ENCODE peak calls at places on chromosomes 2 and 18, in eight cellular contexts. T is uterus, B is cardiac muscle cell, O is ovary, Z is Panc1, C is psoas muscle, H is BE2C, R is astrocyte of the spinal cord. V is an unnamed sample.

GRCh38 chr2:69213832-69214231 is 173.2 kb downstream of the GFPT1 start:
- DNase-seq in R (no peak), C (no peak), B (no peak), H (no peak), O (no peak), Z (no peak), T (no peak), V (no peak)

GRCh38 chr2:128198666-128199065 is 107.7 kb downstream of the UGGT1 start:
- DNase-seq in O (no peak), C (no peak), R (no peak), B (peak; percentile 6), H (peak; percentile 68), Z (no peak), T (no peak), V (no peak)

GRCh38 chr2:168348076-168348475 is 100.7 kb upstream of the STK39 start:
- DNase-seq in Z (no peak), O (no peak), T (no peak), H (peak; percentile 63), C (no peak), B (peak; percentile 70), R (peak; percentile 43), V (peak; percentile 24)

GRCh38 chr18:40096675-40097074 is 1858.4 kb upstream of the PIK3C3 start:
- DNase-seq in Z (no peak), H (no peak), B (no peak), R (no peak), T (no peak), C (no peak), O (no peak), V (no peak)

GRCh38 chr2:60556998-60557955 is 3.8 kb upstream of the BCL11A start:
- DNase-seq in C (no peak), B (no peak), R (no peak), T (no peak), H (no peak), O (no peak), Z (no peak), V (no peak)

GRCh38 chr2:850429-850828 is 100.2 kb upstream of the SNTG2 start:
- DNase-seq in B (no peak), C (no peak), T (no peak), O (no peak), Z (peak; percentile 24), R (no peak), H (no peak), V (peak; percentile 11)

GRCh38 chr2:43524180-43524965 is 71.5 kb downstream of the THADA start:
- DNase-seq in T (no peak), R (no peak), B (no peak), H (no peak), O (no peak), Z (no peak), C (no peak), V (peak; percentile 4)

GRCh38 chr2:108787209-108787558 is 613 bp downstream of the CCDC138 start:
- DNase-seq in O (no peak), B (no peak), T (no peak), Z (no peak), H (no peak), R (no peak), C (no peak), V (no peak)

GRCh38 chr2:174633621-174633927 is 36.0 kb upstream of the WIPF1 start:
- DNase-seq in C (no peak), O (no peak), R (no peak), T (no peak), H (peak; percentile 11), B (peak; percentile 24), Z (no peak), V (peak; percentile 38)

GRCh38 chr2:143068094-143068890 is 60.9 kb upstream of the ARHGAP15 start:
- DNase-seq in T (no peak), H (no peak), Z (no peak), O (no peak), B (no peak), R (no peak), C (no peak), V (no peak)

GRCh38 chr2:186531257-186531775 is 45.3 kb downstream of the ZC3H15 start:
- DNase-seq in O (no peak), H (no peak), R (no peak), B (no peak), C (no peak), T (no peak), Z (no peak), V (no peak)

GRCh38 chr2:166494140-166494544 is at the start of gene SCN7A:
- DNase-seq in T (peak; percentile 78), C (peak; percentile 66), Z (no peak), H (peak; percentile 66), B (peak; percentile 60), O (peak; percentile 86), R (peak; percentile 35), V (peak; percentile 2)

GRCh38 chr18:42290318-42291307 is 335.6 kb downstream of the PIK3C3 start:
- DNase-seq in B (no peak), C (no peak), O (no peak), H (no peak), R (no peak), Z (no peak), T (no peak), V (no peak)

GRCh38 chr18:12021077-12021476 is 39.8 kb downstream of the IMPA2 start:
- DNase-seq in R (no peak), Z (no peak), C (no peak), B (no peak), H (no peak), T (no peak), O (no peak), V (no peak)

GRCh38 chr18:44229693-44230108 is 451.0 kb upstream of the SETBP1 start:
- DNase-seq in B (peak; percentile 5), O (peak; percentile 65), T (peak; percentile 82), H (no peak), Z (no peak), C (peak; percentile 41), R (peak; percentile 72), V (peak; percentile 24)

GRCh38 chr2:21467910-21468309 is 344.1 kb downstream of the TDRD15 start:
- DNase-seq in H (no peak), O (no peak), Z (no peak), B (no peak), C (no peak), R (no peak), T (no peak), V (no peak)

GRCh38 chr2:127609031-127609751 is 36.8 kb upstream of the GPR17 start:
- DNase-seq in H (no peak), C (no peak), Z (no peak), T (no peak), B (no peak), R (no peak), O (no peak), V (no peak)

GRCh38 chr2:223944166-223944703 is 900 bp downstream of the WDFY1 start:
- DNase-seq in H (peak; percentile 55), C (peak; percentile 36), O (peak; percentile 39), B (peak; percentile 67), T (peak; percentile 27), R (peak; percentile 35), Z (no peak), V (no peak)

GRCh38 chr2:64768426-64769033 is 114.8 kb upstream of the SERTAD2 start:
- DNase-seq in B (no peak), Z (no peak), C (no peak), T (no peak), R (no peak), O (no peak), H (no peak), V (no peak)

GRCh38 chr2:120552800-120553471 is 182.7 kb upstream of the GLI2 start:
- DNase-seq in Z (peak; percentile 7), R (peak; percentile 53), C (peak; percentile 90), H (peak; percentile 57), T (peak; percentile 61), B (peak; percentile 82), O (peak; percentile 66), V (peak; percentile 71)

DNA sequence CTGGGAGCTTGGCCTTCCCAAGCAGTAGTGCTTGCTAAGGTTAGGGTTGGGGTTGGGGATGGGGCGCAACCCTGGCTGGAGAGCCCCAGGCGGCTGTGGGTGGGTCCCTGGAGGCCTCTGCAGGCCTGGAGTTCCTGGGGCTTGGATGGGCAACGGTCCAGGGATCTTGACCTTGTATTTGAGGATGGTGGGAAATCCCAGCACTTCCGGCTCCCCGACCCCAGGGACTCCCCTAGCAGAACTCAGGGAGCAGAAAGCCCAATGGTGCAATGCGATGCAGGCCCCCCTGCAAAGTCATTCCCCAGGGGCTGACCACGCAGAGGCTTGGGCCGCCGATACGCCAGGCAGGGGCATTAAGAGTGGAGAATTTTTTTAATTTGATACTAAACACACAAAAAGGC is 12.5 kb upstream of the MLPH start:
- DNase-seq in R (peak; percentile 68), B (no peak), O (peak; percentile 75), C (peak; percentile 41), T (peak; percentile 57), H (no peak), Z (no peak), V (no peak)
- H3K4me3 ChIP-seq in R (peak overlapping the region; percentile 43), B (peak overlapping the region; percentile 63), O (peak overlapping the region; percentile 62), C (peak overlapping the region; percentile 90), T (peak overlapping the region; percentile 39), H (peak overlapping the region; percentile 73), Z (peak overlapping the region; percentile 57), V (peak overlapping the region; percentile 70)

GRCh38 chr2:10360460-10361219 is 57.9 kb downstream of the HPCAL1 start:
- DNase-seq in T (no peak), B (no peak), O (no peak), H (peak; percentile 42), C (no peak), Z (no peak), R (no peak), V (no peak)
- TF ChIP-seq CTCF in T (no peak), B (no peak), O (no peak), H (no peak), C (no peak), Z (no peak), R (no peak), V (no peak)

DNA sequence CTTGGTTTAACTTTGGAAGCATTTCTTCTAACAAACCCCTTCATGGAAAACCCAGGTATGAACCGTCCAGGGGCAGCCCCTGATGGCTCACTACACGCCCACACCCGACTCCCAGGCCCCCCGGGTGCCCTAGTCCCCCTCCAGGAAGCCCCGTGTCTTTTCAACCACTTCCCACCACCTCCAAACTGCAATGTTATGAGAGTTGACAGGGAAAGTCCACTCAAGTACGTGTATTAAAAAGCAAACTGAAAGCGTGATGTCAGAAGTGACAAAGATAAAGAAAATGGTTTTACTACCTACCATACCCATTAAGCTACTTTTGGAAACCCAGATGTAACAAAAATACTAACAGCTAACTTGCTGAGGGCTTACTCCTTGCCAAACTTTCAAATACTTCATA is 51.5 kb downstream of the L3MBTL4 start:
- DNase-seq in Z (no peak), B (no peak), H (no peak), O (no peak), R (no peak), C (no peak), T (no peak), V (no peak)
- H3K4me3 ChIP-seq in Z (no peak overlapping the region), B (no peak overlapping the region), H (no peak overlapping the region), O (no peak overlapping the region), R (no peak overlapping the region), C (no peak overlapping the region), T (no peak overlapping the region), V (no peak overlapping the region)

GRCh38 chr18:77067315-77068061 is 65.1 kb downstream of the MBP start:
- DNase-seq in C (peak; percentile 70), R (peak; percentile 96), Z (peak; percentile 90), B (no peak), T (peak; percentile 66), H (no peak), O (peak; percentile 62), V (peak; percentile 80)
- TF ChIP-seq CTCF in C (peak; percentile 22), R (peak; percentile 7), Z (no peak), B (peak; percentile 4), T (no peak), H (no peak), O (peak; percentile 14), V (peak; percentile 4)

V was measured in AG10803.